ENCODE peak calls at places on chromosomes 6 and 20, in seven cellular contexts. B, X, Z, P, T, E and G are unnamed samples.

GRCh38 chr6:36197739-36198221 is 1.2 kb downstream of the BRPF3 start:
- DNase-seq in B (no peak), E (no peak), Z (no peak), X (no peak), P (no peak), T (peak; percentile 2), G (no peak)

GRCh38 chr6:157307661-157308060 is 15.7 kb downstream of the TMEM242 start:
- DNase-seq in B (no peak), T (no peak), X (no peak), P (no peak), E (no peak), Z (no peak), G (no peak)

GRCh38 chr6:27873101-27874030 is 38.8 kb downstream of the OR2B2 start:
- DNase-seq in Z (peak; percentile 44), B (peak; percentile 72), E (peak; percentile 60), X (no peak), P (peak; percentile 90), T (peak; percentile 78), G (peak; percentile 74)

GRCh38 chr20:64188682-64189529 is 24.7 kb downstream of the MYT1 start:
- DNase-seq in E (peak; percentile 35), B (peak; percentile 46), X (peak; percentile 65), Z (peak; percentile 95), P (peak; percentile 24), T (peak; percentile 29), G (peak; percentile 15)

GRCh38 chr6:145749632-145750031 is 14.3 kb upstream of the EPM2A start:
- DNase-seq in X (no peak), Z (no peak), B (peak; percentile 77), P (no peak), T (peak; percentile 79), E (no peak), G (peak; percentile 84)

GRCh38 chr6:67009818-67010217 is 1302.8 kb upstream of the EYS start:
- DNase-seq in E (no peak), Z (no peak), T (no peak), P (no peak), X (no peak), B (peak; percentile 23), G (no peak)

GRCh38 chr6:121573466-121573865 is 138.0 kb downstream of the GJA1 start:
- DNase-seq in X (no peak), B (no peak), P (no peak), E (no peak), T (no peak), Z (no peak), G (peak; percentile 10)

GRCh38 chr6:76275746-76276145 is 203.3 kb upstream of the IMPG1 start:
- DNase-seq in Z (no peak), B (no peak), X (peak; percentile 0), P (no peak), E (no peak), T (no peak), G (no peak)

GRCh38 chr20:59004763-59005522 is 2.1 kb downstream of the CTSZ start:
- DNase-seq in E (no peak), X (no peak), P (peak; percentile 90), B (no peak), Z (no peak), T (no peak), G (no peak)

GRCh38 chr6:149483302-149483701 is 1.5 kb downstream of the ZC3H12D start:
- DNase-seq in E (no peak), T (no peak), Z (no peak), P (no peak), X (no peak), B (no peak), G (no peak)

GRCh38 chr6:11231564-11232176 is 798 bp downstream of the NEDD9 start:
- DNase-seq in Z (no peak), X (peak; percentile 23), P (no peak), E (no peak), B (no peak), T (no peak), G (no peak)

GRCh38 chr6:106974999-106975698 is 620 bp upstream of the CD24 start:
- DNase-seq in B (peak; percentile 71), P (peak; percentile 67), X (peak; percentile 18), E (peak; percentile 82), Z (peak; percentile 86), T (peak; percentile 9), G (peak; percentile 4)

GRCh38 chr6:106117579-106117978 is 31.4 kb downstream of the PRDM1 start:
- DNase-seq in X (no peak), P (no peak), T (no peak), E (no peak), Z (no peak), B (no peak), G (no peak)

GRCh38 chr6:126650931-126651330 is 311.0 kb downstream of the CENPW start:
- DNase-seq in X (no peak), T (peak; percentile 45), P (no peak), B (no peak), Z (no peak), E (no peak), G (peak; percentile 43)

GRCh38 chr6:106783631-106784566 is 154.5 kb downstream of the QRSL1 start:
- DNase-seq in T (no peak), Z (no peak), X (peak; percentile 54), P (no peak), B (peak; percentile 88), E (no peak), G (peak; percentile 11)

GRCh38 chr20:21936720-21937380 is 231.4 kb downstream of the PAX1 start:
- DNase-seq in T (peak; percentile 49), X (no peak), B (no peak), E (no peak), Z (no peak), P (no peak), G (peak; percentile 23)

GRCh38 chr20:21944227-21944626 is 238.8 kb downstream of the PAX1 start:
- DNase-seq in B (no peak), X (no peak), Z (no peak), P (no peak), T (no peak), E (no peak), G (no peak)

GRCh38 chr20:21936261-21936660 is 230.8 kb downstream of the PAX1 start:
- DNase-seq in Z (no peak), T (no peak), X (no peak), P (no peak), B (no peak), E (no peak), G (no peak)

DNA sequence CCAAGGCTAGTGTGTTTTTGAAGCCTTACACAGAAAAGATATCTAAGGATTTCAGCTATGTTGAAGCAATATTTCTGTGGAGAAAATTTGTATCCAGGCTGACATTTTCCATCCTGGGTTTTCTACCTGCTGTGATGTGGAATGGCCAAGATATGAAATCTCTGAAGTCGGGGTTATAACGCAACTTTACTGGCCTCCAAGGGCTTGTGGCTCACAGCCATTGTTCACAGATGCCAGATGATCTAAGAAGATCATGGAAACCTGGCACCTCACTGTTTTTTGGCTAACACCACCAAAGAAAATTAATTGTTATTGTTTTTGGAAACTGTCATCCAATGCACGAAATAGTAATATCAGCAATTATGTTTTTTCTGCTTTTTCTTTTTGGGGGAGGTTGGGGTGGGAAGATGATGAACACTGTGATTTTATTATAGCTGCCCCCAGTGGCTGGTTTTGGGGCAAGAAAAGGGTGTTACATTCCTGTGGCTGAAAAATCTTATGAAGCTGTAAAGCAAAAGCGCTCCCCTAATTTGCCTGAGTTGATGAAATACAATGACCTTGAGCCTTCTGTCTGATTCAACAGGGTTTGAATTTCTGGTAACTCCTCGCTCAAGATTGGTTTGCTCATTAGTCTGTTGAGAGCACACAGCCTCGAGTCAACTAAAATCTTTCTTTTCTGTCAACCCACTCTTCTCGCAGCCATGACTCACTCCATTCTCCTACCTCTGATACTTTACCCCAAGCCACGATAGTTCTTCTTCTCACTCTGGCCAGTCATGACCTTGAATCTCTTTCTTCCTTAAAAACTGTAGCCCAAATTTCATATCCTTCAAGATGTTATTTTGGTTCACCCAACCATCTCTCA is 236.7 kb downstream of the PAX1 start:
- DNase-seq in Z (no peak), P (no peak), E (no peak), T (peak; percentile 15), X (no peak), B (no peak), G (no peak)
- TF ChIP-seq CTCF in Z (no peak), P (no peak), E (no peak), T (no peak), X (no peak), B (no peak), G (no peak)

GRCh38 chr20:49880724-49881445 is 34.4 kb downstream of the SPATA2 start:
- DNase-seq in Z (no peak), B (no peak), T (no peak), X (no peak), E (no peak), P (no peak), G (no peak)
- TF ChIP-seq CTCF in Z (no peak), B (no peak), T (no peak), X (no peak), E (no peak), P (no peak), G (no peak)

DNA sequence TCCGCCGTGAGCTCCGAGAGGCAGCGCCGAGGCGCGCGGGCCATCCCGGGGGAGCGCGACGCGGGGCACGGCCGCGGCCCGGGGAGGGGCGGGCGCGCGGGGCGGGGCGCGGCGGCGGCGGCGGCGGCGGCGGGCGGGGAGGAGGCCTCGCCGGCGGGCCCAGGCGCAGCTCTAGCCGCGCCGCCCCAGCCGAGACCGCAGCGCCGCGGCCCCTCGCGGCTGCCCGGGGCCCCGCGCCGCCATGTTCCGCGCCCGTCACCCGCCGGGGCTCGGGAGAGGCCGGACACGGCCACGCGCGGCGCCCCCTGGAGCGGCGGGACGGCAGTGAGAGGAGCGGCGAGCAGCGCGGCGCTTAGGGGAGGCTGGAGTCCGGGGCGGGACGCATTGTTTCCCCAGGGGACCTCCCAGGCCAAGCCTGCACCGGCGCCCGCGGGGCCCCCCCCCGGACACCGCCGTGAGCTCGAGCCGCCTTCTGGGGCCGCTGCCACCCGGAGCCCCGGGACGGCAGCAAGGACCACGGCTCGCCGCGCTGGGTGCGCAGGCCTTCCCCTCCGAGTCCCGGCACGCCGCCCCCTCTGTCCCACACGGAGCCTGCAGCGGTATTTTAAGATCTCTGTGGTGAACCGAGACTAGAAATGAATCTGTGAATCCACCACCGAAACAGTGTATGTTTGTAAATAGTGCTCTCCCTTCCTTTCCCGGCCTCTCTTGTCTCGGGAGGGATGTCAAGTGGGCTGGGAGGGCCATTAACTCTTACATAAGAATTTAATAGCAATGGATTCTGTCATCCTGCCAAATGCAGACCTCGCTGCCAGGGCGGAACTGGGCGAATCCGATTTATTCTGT is at the start of gene KIF13A:
- DNase-seq in B (peak; percentile 54), T (peak; percentile 69), X (peak; percentile 60), Z (peak; percentile 65), P (peak; percentile 77), E (peak; percentile 74), G (peak; percentile 49)
- TF ChIP-seq CTCF in B (no peak), T (no peak), X (peak; percentile 11), Z (no peak), P (no peak), E (no peak), G (no peak)

GRCh38 chr6:25485820-25486559 is 166.0 kb upstream of the SCGN start:
- DNase-seq in P (no peak), Z (no peak), B (no peak), E (no peak), X (no peak), T (peak; percentile 20), G (peak; percentile 13)

GRCh38 chr6:25486580-25486979 is 165.4 kb upstream of the SCGN start:
- DNase-seq in X (no peak), P (no peak), E (no peak), Z (no peak), T (no peak), B (no peak), G (no peak)

GRCh38 chr6:25482996-25483395 is 169.0 kb upstream of the SCGN start:
- DNase-seq in Z (no peak), X (no peak), B (no peak), T (no peak), P (no peak), E (no peak), G (no peak)

GRCh38 chr6:25487012-25487411 is 165.0 kb upstream of the SCGN start:
- DNase-seq in E (no peak), B (no peak), P (no peak), X (no peak), Z (no peak), T (no peak), G (no peak)

GRCh38 chr6:25484900-25485299 is 167.1 kb upstream of the SCGN start:
- DNase-seq in B (no peak), P (no peak), T (no peak), Z (no peak), X (no peak), E (no peak), G (no peak)
- TF ChIP-seq CTCF in B (no peak), P (no peak), T (no peak), Z (no peak), X (no peak), E (no peak), G (no peak)